ENCODE peak calls at places on chromosomes 4 and X, in six cellular contexts. E, Y, F, L, H and M are unnamed samples.

GRCh38 chrX:30302957-30303356 is 6.2 kb downstream of the NR0B1 start:
- DNase-seq in H (peak), F (peak), Y (no peak), L (no peak), E (no peak), M (no peak)

GRCh38 chr4:184357783-184358182 is 116.6 kb downstream of the IRF2 start:
- DNase-seq in H (no peak), L (no peak), F (no peak), E (no peak), Y (no peak), M (no peak)

GRCh38 chr4:126647756-126648396 is 984.9 kb upstream of the INTU start:
- DNase-seq in Y (no peak), H (no peak), L (no peak), E (no peak), F (no peak), M (no peak)

GRCh38 chrX:1659664-1660461 is 45.0 kb downstream of the ASMT start:
- DNase-seq in Y (no peak), E (no peak), L (no peak), H (no peak), F (no peak), M (peak)

GRCh38 chr4:164287173-164287572 is 466.8 kb upstream of the SMIM31 start:
- DNase-seq in L (no peak), E (no peak), H (no peak), F (no peak), Y (no peak), M (no peak)

GRCh38 chr4:52126946-52127345 is 75.8 kb downstream of the SPATA18 start:
- DNase-seq in Y (no peak), L (no peak), E (no peak), F (no peak), H (peak), M (no peak)

GRCh38 chr4:8176547-8177399 is 18.2 kb upstream of the ABLIM2 start:
- DNase-seq in L (no peak), E (peak), Y (peak), F (peak), H (peak), M (no peak)

GRCh38 chrX:39665830-39666518 is 431.8 kb downstream of the BCOR start:
- DNase-seq in E (no peak), L (no peak), H (no peak), F (no peak), Y (no peak), M (no peak)

GRCh38 chrX:48451708-48452107 is 18.4 kb downstream of the SLC38A5 start:
- DNase-seq in F (no peak), H (no peak), L (no peak), Y (no peak), E (no peak), M (no peak)

GRCh38 chr4:102399021-102399420 is 53.7 kb upstream of the SLC39A8 start:
- DNase-seq in L (no peak), H (no peak), Y (no peak), E (no peak), F (no peak), M (no peak)

GRCh38 chr4:86924805-86925204 is 10.0 kb upstream of the AFF1 start:
- DNase-seq in E (no peak), Y (no peak), L (no peak), H (peak), F (no peak), M (no peak)

GRCh38 chr4:104524591-104524990 is 29.9 kb upstream of the CXXC4 start:
- DNase-seq in H (peak), F (no peak), E (no peak), L (no peak), Y (no peak), M (no peak)

GRCh38 chr4:721261-722171 is 15.9 kb downstream of the PCGF3 start:
- DNase-seq in E (no peak), H (peak), F (peak), Y (no peak), L (peak), M (no peak)

GRCh38 chr4:1412376-1413220 is 6.4 kb upstream of the NKX1-1 start:
- DNase-seq in H (no peak), E (no peak), L (no peak), F (no peak), Y (no peak), M (no peak)

GRCh38 chr4:67918428-67918827 is 34.6 kb upstream of the TMPRSS11D start:
- DNase-seq in H (peak), Y (no peak), F (no peak), L (no peak), E (no peak), M (no peak)

GRCh38 chrX:63930140-63930539 is 145.1 kb upstream of the ARHGEF9 start:
- DNase-seq in L (no peak), F (peak), H (peak), E (no peak), Y (no peak), M (no peak)

GRCh38 chr4:156137971-156138581 is 184.4 kb upstream of the CTSO start:
- DNase-seq in F (no peak), E (no peak), L (no peak), H (no peak), Y (no peak), M (no peak)

GRCh38 chr4:123488916-123489315 is 92.3 kb downstream of the SPRY1 start:
- DNase-seq in H (peak), E (no peak), Y (peak), L (no peak), F (no peak), M (no peak)

GRCh38 chr4:189046642-189047041 is 894.0 kb upstream of the FRG1 start:
- DNase-seq in F (no peak), E (no peak), Y (no peak), H (peak), L (no peak), M (no peak)

GRCh38 chrX:106302304-106302703 is 134.2 kb downstream of the PWWP3B start:
- DNase-seq in Y (no peak), F (no peak), E (no peak), L (no peak), H (peak), M (no peak)

GRCh38 chr4:29711226-29711625 is 1008.9 kb upstream of the PCDH7 start:
- DNase-seq in E (no peak), H (no peak), Y (no peak), L (no peak), F (no peak), M (no peak)

GRCh38 chr4:90419124-90419711 is 292.0 kb downstream of the CCSER1 start:
- DNase-seq in H (peak), Y (no peak), E (no peak), L (no peak), F (no peak), M (no peak)

GRCh38 chr4:1243451-1244080 is 5.4 kb downstream of the CTBP1 start:
- DNase-seq in H (no peak), F (no peak), Y (no peak), L (no peak), E (no peak), M (peak)

GRCh38 chr4:108008721-108009120 is 19.0 kb downstream of the HADH start:
- DNase-seq in Y (peak), E (no peak), F (no peak), L (no peak), H (peak), M (no peak)

GRCh38 chr4:82097504-82097903 is 276.3 kb downstream of the HNRNPD start:
- DNase-seq in H (peak), E (no peak), Y (no peak), L (no peak), F (no peak), M (no peak)

GRCh38 chrX:150569155-150569477 is 695 bp downstream of the MTM1 start:
- DNase-seq in F (no peak), H (peak), E (no peak), L (peak), Y (no peak), M (no peak)

GRCh38 chrX:55867254-55867653 is 149.7 kb downstream of the RRAGB start:
- DNase-seq in L (no peak), F (no peak), E (no peak), Y (no peak), H (peak), M (no peak)

GRCh38 chrX:139023531-139023930 is 312.0 kb upstream of the FGF13 start:
- DNase-seq in F (no peak), Y (no peak), E (no peak), H (no peak), L (no peak), M (no peak)

GRCh38 chr4:16642897-16643296 is 255.5 kb downstream of the LDB2 start:
- DNase-seq in L (no peak), Y (no peak), H (peak), F (no peak), E (no peak), M (no peak)
- TF ChIP-seq CTCF in L (no peak), Y (no peak), H (peak), F (no peak), E (no peak), M (no peak)

DNA sequence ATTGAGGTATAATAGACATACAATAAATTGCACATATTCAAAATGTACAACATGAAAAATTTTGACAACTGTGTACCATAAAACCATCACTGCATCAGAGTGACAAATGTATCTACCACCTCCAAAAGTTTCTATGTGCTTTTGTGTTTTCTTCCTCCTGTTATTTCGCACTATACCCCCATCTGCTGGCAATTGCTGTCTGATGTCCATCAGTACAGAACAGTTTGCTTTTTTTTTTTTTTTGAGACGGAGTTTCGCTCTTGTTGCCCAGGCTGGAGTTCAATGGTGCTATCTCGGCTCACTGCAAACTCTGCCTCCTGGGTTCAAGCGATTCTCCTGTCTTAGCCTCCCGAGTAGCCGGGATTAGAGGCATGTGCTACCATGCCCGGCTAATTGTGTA is 154.3 kb upstream of the GIMD1 start:
- DNase-seq in L (no peak), H (peak), F (no peak), Y (no peak), E (no peak), M (no peak)
- TF ChIP-seq CTCF in L (no peak), H (no peak), F (no peak), Y (no peak), E (no peak), M (peak)

GRCh38 chr4:110164251-110164650 is 34.2 kb downstream of the ELOVL6 start:
- DNase-seq in F (no peak), Y (no peak), E (no peak), L (no peak), H (no peak), M (no peak)

GRCh38 chr4:110165382-110166285 is 32.8 kb downstream of the ELOVL6 start:
- DNase-seq in E (no peak), L (no peak), Y (no peak), F (no peak), H (peak), M (no peak)

GRCh38 chr4:110164856-110165255 is 33.6 kb downstream of the ELOVL6 start:
- DNase-seq in Y (no peak), H (no peak), E (no peak), L (no peak), F (no peak), M (no peak)

GRCh38 chr4:110160616-110161015 is 37.8 kb downstream of the ELOVL6 start:
- DNase-seq in H (no peak), F (no peak), L (no peak), Y (no peak), E (no peak), M (no peak)

DNA sequence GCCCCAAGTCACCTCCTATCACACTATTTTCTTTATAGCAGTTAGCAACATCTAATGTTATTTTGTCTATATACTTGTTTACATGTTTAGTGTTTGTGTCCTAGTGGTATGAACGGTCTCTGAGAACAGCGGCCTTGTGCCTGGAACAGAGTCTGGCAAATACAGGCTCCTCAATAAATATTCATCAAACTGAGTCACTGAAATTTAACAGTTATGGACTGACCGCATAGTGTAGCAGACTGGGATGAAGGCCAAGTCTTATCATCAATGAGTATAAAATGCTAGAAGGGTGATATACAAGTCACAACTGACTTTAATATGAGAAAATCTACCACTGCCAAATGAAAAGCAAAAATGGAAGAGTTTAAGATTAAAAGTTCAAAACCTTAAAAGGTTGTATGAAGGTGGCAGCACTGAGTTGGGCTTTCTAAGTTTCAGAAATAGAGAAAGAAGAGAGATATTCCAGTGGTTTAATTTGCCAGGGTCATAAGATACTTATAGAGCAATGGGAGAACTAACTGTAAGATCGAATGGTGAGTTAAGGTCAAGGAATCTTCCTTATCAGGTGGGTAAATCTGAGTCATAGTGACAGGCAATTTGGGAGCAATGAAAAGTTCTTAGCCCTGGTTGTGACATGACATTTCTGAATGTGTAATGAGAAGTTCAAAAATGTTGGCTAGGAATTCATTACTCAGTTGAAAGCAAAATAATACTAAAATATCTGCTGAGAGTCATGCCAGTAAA is 34.9 kb downstream of the ELOVL6 start:
- DNase-seq in Y (no peak), L (no peak), H (peak), E (no peak), F (no peak), M (no peak)
- TF ChIP-seq CTCF in Y (no peak), L (no peak), H (peak), E (no peak), F (no peak), M (peak)

GRCh38 chrX:108134724-108135123 is 43.1 kb downstream of the ATG4A start:
- DNase-seq in E (no peak), F (no peak), H (no peak), Y (no peak), L (no peak), M (no peak)

GRCh38 chrX:108138814-108139213 is 47.2 kb downstream of the ATG4A start:
- DNase-seq in E (no peak), F (no peak), Y (no peak), H (no peak), L (no peak), M (no peak)

DNA sequence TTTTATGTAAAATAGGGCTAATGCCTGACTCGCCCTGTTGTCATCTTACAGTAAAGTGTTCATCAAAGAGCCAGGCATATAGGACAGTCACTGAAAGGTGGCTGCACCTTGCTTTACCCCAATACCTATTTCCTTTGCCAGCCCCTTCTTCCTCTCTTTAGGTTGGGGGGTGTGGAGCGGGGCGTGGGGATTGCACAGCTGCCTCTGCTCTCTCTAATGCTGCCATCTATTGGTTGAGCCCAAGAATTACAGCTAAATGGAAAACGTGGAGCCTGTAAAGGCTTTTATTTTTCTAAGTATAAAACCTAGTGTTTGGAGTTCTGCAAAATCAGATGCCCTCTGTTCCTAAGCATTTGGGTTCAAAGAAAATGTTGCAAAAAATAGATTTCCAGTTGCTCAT is 47.7 kb downstream of the ATG4A start:
- DNase-seq in H (no peak), Y (no peak), L (no peak), F (no peak), E (no peak), M (no peak)
- TF ChIP-seq CTCF in H (peak), Y (no peak), L (peak), F (no peak), E (no peak), M (peak)

GRCh38 chr4:6473264-6474052 is 1.0 kb upstream of the PPP2R2C start:
- DNase-seq in H (no peak), Y (no peak), F (no peak), L (no peak), E (no peak), M (no peak)

GRCh38 chr4:6474053-6474568 is 1.7 kb upstream of the PPP2R2C start:
- DNase-seq in L (no peak), H (peak), Y (no peak), F (no peak), E (no peak), M (no peak)

GRCh38 chr4:6472008-6472386 is 417 bp downstream of the PPP2R2C start:
- DNase-seq in F (peak), Y (no peak), L (no peak), E (peak), H (no peak), M (no peak)

GRCh38 chr4:6471303-6472007 is 959 bp downstream of the PPP2R2C start:
- DNase-seq in Y (no peak), H (no peak), L (no peak), F (peak), E (peak), M (no peak)

GRCh38 chr4:6472387-6473263 is at the start of gene PPP2R2C:
- DNase-seq in L (no peak), Y (no peak), E (peak), H (peak), F (no peak), M (no peak)
- TF ChIP-seq CTCF in L (no peak), Y (no peak), E (no peak), H (no peak), F (no peak), M (no peak)

GRCh38 chr4:12124138-12124537 is 695.4 kb upstream of the HS3ST1 start:
- DNase-seq in H (no peak), F (no peak), Y (no peak), L (no peak), E (no peak), M (no peak)

GRCh38 chr4:12118651-12119213 is 690.0 kb upstream of the HS3ST1 start:
- DNase-seq in F (no peak), H (peak), Y (peak), E (no peak), L (no peak), M (no peak)

GRCh38 chr4:12123709-12124108 is 695.0 kb upstream of the HS3ST1 start:
- DNase-seq in E (no peak), Y (peak), L (no peak), H (no peak), F (no peak), M (no peak)

GRCh38 chr4:12120968-12121367 is 692.3 kb upstream of the HS3ST1 start:
- DNase-seq in L (no peak), E (no peak), Y (no peak), F (no peak), H (no peak), M (no peak)

GRCh38 chr4:12122316-12122715 is 693.6 kb upstream of the HS3ST1 start:
- DNase-seq in Y (peak), L (no peak), H (no peak), F (no peak), E (no peak), M (no peak)
- TF ChIP-seq CTCF in Y (no peak), L (no peak), H (no peak), F (no peak), E (no peak), M (no peak)